ENCODE peak calls at places on chromosomes 7 and 10, in five cellular contexts. E, Y, U, O and I are unnamed samples.

GRCh38 chr10:78539247-78539766 is 505.6 kb downstream of the RPS24 start:
- DNase-seq in E (no peak), O (no peak), U (no peak), Y (no peak), I (no peak)

GRCh38 chr10:76015245-76015644 is 583.8 kb downstream of the LRMDA start:
- DNase-seq in E (no peak), O (no peak), Y (no peak), U (no peak), I (no peak)

GRCh38 chr7:92158660-92159575 is 20.0 kb downstream of the LRRD1 start:
- DNase-seq in O (no peak), Y (no peak), U (peak; percentile 92), E (peak; percentile 73), I (peak; percentile 51)

GRCh38 chr10:87642988-87643387 is 16.7 kb upstream of the PAPSS2 start:
- DNase-seq in O (no peak), Y (no peak), U (no peak), E (no peak), I (peak; percentile 20)

GRCh38 chr10:116770281-116770680 is 27.9 kb upstream of the HSPA12A start:
- DNase-seq in E (no peak), O (no peak), Y (no peak), U (no peak), I (no peak)

GRCh38 chr10:15856328-15857000 is 3.8 kb downstream of the MINDY3 start:
- DNase-seq in Y (no peak), U (peak; percentile 30), E (no peak), O (peak; percentile 48), I (no peak)

GRCh38 chr10:14282271-14282670 is 48.5 kb downstream of the FRMD4A start:
- DNase-seq in O (no peak), E (no peak), Y (no peak), U (no peak), I (peak; percentile 33)

GRCh38 chr10:79331709-79332108 is 15.6 kb upstream of the PPIF start:
- DNase-seq in E (peak; percentile 72), Y (no peak), U (peak; percentile 75), O (no peak), I (peak; percentile 65)

GRCh38 chr10:416091-416515 is 273.4 kb downstream of the DIP2C start:
- DNase-seq in U (no peak), E (no peak), Y (no peak), O (peak; percentile 31), I (no peak)

GRCh38 chr10:25493122-25493893 is 318.5 kb downstream of the GPR158 start:
- DNase-seq in E (peak; percentile 78), Y (peak; percentile 55), O (peak; percentile 82), U (no peak), I (peak; percentile 80)

GRCh38 chr10:125792342-125793063 is 16.9 kb upstream of the MMP21 start:
- DNase-seq in Y (no peak), U (no peak), E (no peak), O (no peak), I (no peak)

GRCh38 chr7:70072220-70072619 is 473.9 kb downstream of the AUTS2 start:
- DNase-seq in U (peak; percentile 32), E (peak; percentile 78), O (no peak), Y (no peak), I (no peak)

GRCh38 chr7:117127585-117128168 is 174.4 kb downstream of the ST7 start:
- DNase-seq in E (no peak), O (peak; percentile 34), Y (peak; percentile 18), U (peak; percentile 12), I (peak; percentile 73)

GRCh38 chr10:31129261-31129660 is 97.6 kb upstream of the ZNF438 start:
- DNase-seq in O (peak; percentile 24), U (peak; percentile 25), Y (no peak), E (peak; percentile 92), I (peak; percentile 72)

GRCh38 chr10:13382759-13383753 is 35.0 kb upstream of the SEPHS1 start:
- DNase-seq in O (no peak), E (no peak), Y (peak; percentile 76), U (no peak), I (peak; percentile 33)

GRCh38 chr7:98869374-98870070 is at the start of gene TMEM130:
- DNase-seq in Y (no peak), E (no peak), O (no peak), U (no peak), I (no peak)

GRCh38 chr10:35075228-35075627 is 14.9 kb downstream of the CUL2 start:
- DNase-seq in O (no peak), E (no peak), Y (no peak), U (no peak), I (no peak)

GRCh38 chr7:1059200-1060091 is 15.1 kb downstream of the GPR146 start:
- DNase-seq in Y (no peak), U (no peak), E (no peak), O (peak; percentile 94), I (no peak)

GRCh38 chr7:151207315-151207714 is 3.0 kb downstream of the H2BK1 start:
- DNase-seq in O (no peak), U (no peak), E (no peak), Y (no peak), I (no peak)

GRCh38 chr10:110717830-110718595 is 73.9 kb downstream of the RBM20 start:
- DNase-seq in O (peak; percentile 19), Y (no peak), E (no peak), U (no peak), I (no peak)

GRCh38 chr10:59700709-59701108 is 8.9 kb downstream of the SLC16A9 start:
- DNase-seq in Y (no peak), E (no peak), O (no peak), U (no peak), I (no peak)

GRCh38 chr10:71084061-71084817 is 128.1 kb upstream of the UNC5B start:
- DNase-seq in U (no peak), O (no peak), E (no peak), Y (no peak), I (no peak)

GRCh38 chr7:157766098-157766497 is 429.3 kb downstream of the DNAJB6 start:
- DNase-seq in O (no peak), U (no peak), Y (no peak), E (no peak), I (no peak)

GRCh38 chr10:19702215-19702614 is 114.0 kb upstream of the PLXDC2 start:
- DNase-seq in O (no peak), U (peak; percentile 14), E (no peak), Y (no peak), I (peak; percentile 71)

GRCh38 chr7:150447966-150448788 is 2.3 kb upstream of the GIMAP8 start:
- DNase-seq in Y (no peak), U (no peak), O (no peak), E (no peak), I (no peak)

GRCh38 chr10:112907893-112908292 is 42.2 kb upstream of the TCF7L2 start:
- DNase-seq in Y (no peak), E (no peak), U (no peak), O (no peak), I (no peak)